ENCODE peak calls at places on chromosomes 13 and 19, in six cellular contexts. One of them, this sample, is unnamed.

GRCh38 chr13:41639955-41640780 is 182.8 kb downstream of the RGCC start:
- DNase-seq in SJCRH30: no peak
- DNase-seq in body of pancreas: no peak
- DNase-seq in mammary epithelial cell: no peak
- DNase-seq in H7: no peak
- DNase-seq in aorta: no peak
- DNase-seq in this sample: no peak

GRCh38 chr13:47437411-47437810 is 540.6 kb upstream of the HTR2A start:
- DNase-seq in H7: no peak
- DNase-seq in SJCRH30: no peak
- DNase-seq in mammary epithelial cell: no peak
- DNase-seq in body of pancreas: no peak
- DNase-seq in aorta: no peak
- DNase-seq in this sample: no peak

GRCh38 chr13:111247552-111247951 is 72.9 kb upstream of the TEX29 start:
- DNase-seq in body of pancreas: peak; percentile 54
- DNase-seq in SJCRH30: peak; percentile 61
- DNase-seq in mammary epithelial cell: no peak
- DNase-seq in aorta: no peak
- DNase-seq in H7: no peak
- DNase-seq in this sample: no peak

GRCh38 chr19:10744848-10745293 is 27.0 kb downstream of the DNM2 start:
- DNase-seq in aorta: no peak
- DNase-seq in mammary epithelial cell: no peak
- DNase-seq in SJCRH30: no peak
- DNase-seq in H7: no peak
- DNase-seq in body of pancreas: no peak
- DNase-seq in this sample: no peak

GRCh38 chr13:75419656-75420055 is 62.3 kb downstream of the TBC1D4 start:
- DNase-seq in mammary epithelial cell: no peak
- DNase-seq in SJCRH30: no peak
- DNase-seq in body of pancreas: no peak
- DNase-seq in H7: no peak
- DNase-seq in aorta: no peak
- DNase-seq in this sample: no peak

GRCh38 chr13:51330741-51331140 is 8.8 kb upstream of the SERPINE3 start:
- DNase-seq in H7: no peak
- DNase-seq in aorta: no peak
- DNase-seq in SJCRH30: no peak
- DNase-seq in body of pancreas: no peak
- DNase-seq in mammary epithelial cell: peak; percentile 50
- DNase-seq in this sample: no peak

GRCh38 chr13:23554000-23554399 is 16.2 kb upstream of the TNFRSF19 start:
- DNase-seq in body of pancreas: no peak
- DNase-seq in SJCRH30: no peak
- DNase-seq in aorta: no peak
- DNase-seq in mammary epithelial cell: peak; percentile 78
- DNase-seq in H7: no peak
- DNase-seq in this sample: peak; percentile 51

GRCh38 chr19:4730740-4731171 is 7.1 kb upstream of the DPP9 start:
- DNase-seq in mammary epithelial cell: no peak
- DNase-seq in H7: peak; percentile 88
- DNase-seq in SJCRH30: peak; percentile 62
- DNase-seq in aorta: no peak
- DNase-seq in body of pancreas: no peak
- DNase-seq in this sample: no peak

GRCh38 chr19:14203258-14203657 is 2.7 kb downstream of the ADGRL1 start:
- DNase-seq in SJCRH30: no peak
- DNase-seq in body of pancreas: no peak
- DNase-seq in mammary epithelial cell: no peak
- DNase-seq in aorta: no peak
- DNase-seq in H7: peak; percentile 52
- DNase-seq in this sample: no peak

GRCh38 chr19:18298601-18299000 is 17.2 kb upstream of the JUND start:
- DNase-seq in mammary epithelial cell: no peak
- DNase-seq in H7: no peak
- DNase-seq in SJCRH30: no peak
- DNase-seq in aorta: no peak
- DNase-seq in body of pancreas: no peak
- DNase-seq in this sample: no peak

GRCh38 chr13:37070956-37071355 is 11.5 kb upstream of the SUPT20H start:
- DNase-seq in aorta: no peak
- DNase-seq in body of pancreas: no peak
- DNase-seq in mammary epithelial cell: no peak
- DNase-seq in SJCRH30: no peak
- DNase-seq in H7: no peak
- DNase-seq in this sample: no peak

GRCh38 chr19:38647966-38648788 is 728 bp downstream of the ACTN4 start:
- DNase-seq in body of pancreas: no peak
- DNase-seq in H7: peak; percentile 46
- DNase-seq in aorta: no peak
- DNase-seq in SJCRH30: peak; percentile 43
- DNase-seq in mammary epithelial cell: no peak
- DNase-seq in this sample: no peak

GRCh38 chr13:44300895-44301638 is 72.6 kb upstream of the SERP2 start:
- DNase-seq in aorta: no peak
- DNase-seq in mammary epithelial cell: peak; percentile 92
- DNase-seq in H7: no peak
- DNase-seq in body of pancreas: peak; percentile 46
- DNase-seq in SJCRH30: no peak
- DNase-seq in this sample: peak; percentile 60

GRCh38 chr19:39301021-39301420 is 4.8 kb downstream of the IFNL1 start:
- DNase-seq in SJCRH30: no peak
- DNase-seq in mammary epithelial cell: no peak
- DNase-seq in aorta: peak; percentile 19
- DNase-seq in H7: no peak
- DNase-seq in body of pancreas: no peak
- DNase-seq in this sample: no peak

GRCh38 chr13:36966404-36966803 is 32.7 kb downstream of the ALG5 start:
- DNase-seq in H7: no peak
- DNase-seq in body of pancreas: no peak
- DNase-seq in SJCRH30: no peak
- DNase-seq in aorta: no peak
- DNase-seq in mammary epithelial cell: no peak
- DNase-seq in this sample: no peak

GRCh38 chr19:11269408-11269807 is 7.1 kb upstream of the DOCK6 start:
- DNase-seq in body of pancreas: no peak
- DNase-seq in aorta: no peak
- DNase-seq in mammary epithelial cell: peak; percentile 29
- DNase-seq in SJCRH30: no peak
- DNase-seq in H7: no peak
- DNase-seq in this sample: no peak

GRCh38 chr19:571127-571974 is 1.0 kb upstream of the BSG start:
- DNase-seq in aorta: peak; percentile 76
- DNase-seq in SJCRH30: peak; percentile 24
- DNase-seq in H7: peak; percentile 82
- DNase-seq in mammary epithelial cell: no peak
- DNase-seq in body of pancreas: peak; percentile 38
- DNase-seq in this sample: no peak

GRCh38 chr13:105956891-105957290 is 578.6 kb downstream of the EFNB2 start:
- DNase-seq in H7: no peak
- DNase-seq in SJCRH30: no peak
- DNase-seq in aorta: no peak
- DNase-seq in mammary epithelial cell: no peak
- DNase-seq in body of pancreas: no peak
- DNase-seq in this sample: no peak

GRCh38 chr13:84912720-84913119 is 886.5 kb downstream of the SLITRK6 start:
- DNase-seq in body of pancreas: no peak
- DNase-seq in mammary epithelial cell: no peak
- DNase-seq in SJCRH30: no peak
- DNase-seq in H7: no peak
- DNase-seq in aorta: no peak
- DNase-seq in this sample: no peak

GRCh38 chr19:39342647-39343305 is 555 bp downstream of the SAMD4B start:
- DNase-seq in body of pancreas: peak; percentile 35
- DNase-seq in SJCRH30: no peak
- DNase-seq in mammary epithelial cell: no peak
- DNase-seq in aorta: peak; percentile 80
- DNase-seq in H7: peak; percentile 62
- DNase-seq in this sample: no peak

GRCh38 chr19:29687897-29688728 is 22.9 kb downstream of the PLEKHF1 start:
- DNase-seq in SJCRH30: no peak
- DNase-seq in body of pancreas: no peak
- DNase-seq in aorta: no peak
- DNase-seq in H7: no peak
- DNase-seq in mammary epithelial cell: peak; percentile 43
- DNase-seq in this sample: no peak

GRCh38 chr13:73364706-73365105 is 305.9 kb downstream of the KLF5 start:
- DNase-seq in mammary epithelial cell: no peak
- DNase-seq in H7: no peak
- DNase-seq in aorta: no peak
- DNase-seq in body of pancreas: no peak
- DNase-seq in SJCRH30: no peak
- DNase-seq in this sample: no peak

GRCh38 chr13:23928985-23929384 is 31.7 kb upstream of the C1QTNF9B start:
- DNase-seq in mammary epithelial cell: peak; percentile 66
- DNase-seq in SJCRH30: peak; percentile 17
- DNase-seq in body of pancreas: no peak
- DNase-seq in H7: no peak
- DNase-seq in aorta: no peak
- DNase-seq in this sample: no peak

GRCh38 chr13:50128406-50129048 is 113.3 kb downstream of the KCNRG start:
- DNase-seq in aorta: no peak
- DNase-seq in H7: peak; percentile 56
- DNase-seq in mammary epithelial cell: no peak
- DNase-seq in SJCRH30: no peak
- DNase-seq in body of pancreas: no peak
- DNase-seq in this sample: no peak

GRCh38 chr19:5354403-5354802 is 13.8 kb upstream of the PTPRS start:
- DNase-seq in mammary epithelial cell: no peak
- DNase-seq in body of pancreas: no peak
- DNase-seq in SJCRH30: peak; percentile 44
- DNase-seq in H7: peak; percentile 80
- DNase-seq in aorta: no peak
- DNase-seq in this sample: no peak

GRCh38 chr13:35994131-35994966 is 136.8 kb downstream of the DCLK1 start:
- DNase-seq in H7: no peak
- DNase-seq in body of pancreas: peak; percentile 62
- DNase-seq in aorta: peak; percentile 85
- DNase-seq in mammary epithelial cell: peak; percentile 79
- DNase-seq in SJCRH30: peak; percentile 73
- DNase-seq in this sample: peak; percentile 66

GRCh38 chr13:79684426-79684825 is 203.5 kb downstream of the NDFIP2 start:
- DNase-seq in SJCRH30: no peak
- DNase-seq in mammary epithelial cell: no peak
- DNase-seq in H7: no peak
- DNase-seq in body of pancreas: no peak
- DNase-seq in aorta: no peak
- DNase-seq in this sample: no peak

GRCh38 chr13:92573467-92574057 is 653.0 kb upstream of the GPC6 start:
- DNase-seq in aorta: no peak
- DNase-seq in body of pancreas: no peak
- DNase-seq in H7: peak; percentile 11
- DNase-seq in SJCRH30: peak; percentile 68
- DNase-seq in mammary epithelial cell: no peak
- DNase-seq in this sample: no peak

GRCh38 chr13:98475521-98475920 is 101.4 kb downstream of the STK24 start:
- DNase-seq in mammary epithelial cell: no peak
- DNase-seq in body of pancreas: no peak
- DNase-seq in H7: peak; percentile 98
- DNase-seq in aorta: no peak
- DNase-seq in SJCRH30: no peak
- DNase-seq in this sample: no peak

GRCh38 chr19:33731886-33732285 is 64.8 kb upstream of the KCTD15 start:
- DNase-seq in mammary epithelial cell: no peak
- DNase-seq in SJCRH30: peak; percentile 99
- DNase-seq in body of pancreas: no peak
- DNase-seq in H7: no peak
- DNase-seq in aorta: no peak
- DNase-seq in this sample: no peak

GRCh38 chr19:1513492-1514294 is 874 bp upstream of the ADAMTSL5 start:
- DNase-seq in SJCRH30: peak; percentile 62
- DNase-seq in mammary epithelial cell: peak; percentile 42
- DNase-seq in body of pancreas: peak; percentile 49
- DNase-seq in H7: peak; percentile 93
- DNase-seq in aorta: no peak
- DNase-seq in this sample: peak; percentile 72

DNA sequence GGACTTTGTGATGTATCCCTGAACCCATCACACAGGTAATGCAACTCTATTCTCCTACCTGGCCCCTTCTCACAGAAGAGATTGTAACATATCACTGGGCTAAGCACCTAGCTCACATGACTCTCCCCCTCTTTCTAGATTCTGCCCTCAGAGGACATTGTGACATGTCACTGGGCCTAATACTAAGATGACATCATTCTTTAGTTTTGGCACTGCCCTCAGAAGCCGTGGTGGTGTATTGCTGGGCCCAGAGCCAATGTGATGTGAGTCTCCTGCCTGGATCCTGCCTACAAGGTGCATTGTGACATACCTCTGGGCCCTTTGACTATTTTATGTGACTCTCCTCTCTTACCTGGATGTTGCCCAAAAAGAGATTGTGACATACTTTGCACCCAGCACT is 21.4 kb upstream of the ZNF730 start:
- DNase-seq in SJCRH30: no peak
- DNase-seq in mammary epithelial cell: no peak
- DNase-seq in H7: no peak
- DNase-seq in body of pancreas: no peak
- DNase-seq in aorta: no peak
- DNase-seq in this sample: no peak
- H3K36me3 ChIP-seq in SJCRH30: peaks cover 93% of the 10 kb centered on the region
- H3K36me3 ChIP-seq in mammary epithelial cell: no peaks in the 10 kb centered on the region
- H3K36me3 ChIP-seq in H7: peaks cover 21% of the 10 kb centered on the region
- H3K36me3 ChIP-seq in body of pancreas: no peaks in the 10 kb centered on the region
- H3K36me3 ChIP-seq in aorta: no peaks in the 10 kb centered on the region
- H3K36me3 ChIP-seq in this sample: no peaks in the 10 kb centered on the region

DNA sequence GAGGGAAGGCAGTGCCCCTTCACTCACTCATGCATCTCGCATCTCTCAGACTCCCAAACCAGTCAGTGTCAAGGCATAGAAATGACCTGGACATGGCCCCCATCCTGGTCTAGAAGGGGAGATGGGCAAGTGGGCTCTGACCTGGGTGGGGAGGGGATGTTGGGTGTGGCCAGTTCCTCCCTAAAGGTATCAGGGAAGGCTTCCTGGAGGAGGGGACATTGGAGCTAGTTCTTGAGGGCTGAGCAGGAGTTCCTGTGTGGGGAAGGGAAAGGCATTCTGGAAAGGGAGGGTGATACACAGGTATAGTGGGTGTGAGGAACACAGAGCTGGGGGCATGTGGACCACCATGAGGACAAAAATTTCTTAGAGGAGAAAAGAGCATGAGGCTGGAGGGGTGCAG is 4.0 kb downstream of the IL4I1 start:
- DNase-seq in SJCRH30: no peak
- DNase-seq in body of pancreas: no peak
- DNase-seq in H7: no peak
- DNase-seq in mammary epithelial cell: no peak
- DNase-seq in aorta: no peak
- DNase-seq in this sample: no peak
- H3K36me3 ChIP-seq in SJCRH30: no peaks in the 10 kb centered on the region
- H3K36me3 ChIP-seq in body of pancreas: no peaks in the 10 kb centered on the region
- H3K36me3 ChIP-seq in H7: no peaks in the 10 kb centered on the region
- H3K36me3 ChIP-seq in mammary epithelial cell: no peaks in the 10 kb centered on the region
- H3K36me3 ChIP-seq in aorta: no peaks in the 10 kb centered on the region
- H3K36me3 ChIP-seq in this sample: no peaks in the 10 kb centered on the region

GRCh38 chr19:15265849-15266248 is 33.6 kb upstream of the EPHX3 start:
- DNase-seq in mammary epithelial cell: peak; percentile 48
- DNase-seq in H7: no peak
- DNase-seq in SJCRH30: peak; percentile 100
- DNase-seq in body of pancreas: peak; percentile 99
- DNase-seq in aorta: peak; percentile 97
- DNase-seq in this sample: peak; percentile 91
- H3K36me3 ChIP-seq in mammary epithelial cell: peaks cover 26% of the 10 kb centered on the region
- H3K36me3 ChIP-seq in H7: peaks cover 56% of the 10 kb centered on the region
- H3K36me3 ChIP-seq in SJCRH30: peaks cover 68% of the 10 kb centered on the region
- H3K36me3 ChIP-seq in body of pancreas: no peaks in the 10 kb centered on the region
- H3K36me3 ChIP-seq in aorta: peaks cover 9% of the 10 kb centered on the region
- H3K36me3 ChIP-seq in this sample: peaks cover 96% of the 10 kb centered on the region

GRCh38 chr13:38355595-38356120 is 6.0 kb downstream of the UFM1 start:
- DNase-seq in H7: no peak
- DNase-seq in body of pancreas: no peak
- DNase-seq in mammary epithelial cell: no peak
- DNase-seq in SJCRH30: no peak
- DNase-seq in aorta: no peak
- DNase-seq in this sample: no peak
- H3K36me3 ChIP-seq in H7: peaks cover 3% of the 10 kb centered on the region
- H3K36me3 ChIP-seq in body of pancreas: peaks cover 4% of the 10 kb centered on the region
- H3K36me3 ChIP-seq in mammary epithelial cell: peaks cover 37% of the 10 kb centered on the region
- H3K36me3 ChIP-seq in SJCRH30: peaks cover 47% of the 10 kb centered on the region
- H3K36me3 ChIP-seq in aorta: no peaks in the 10 kb centered on the region
- H3K36me3 ChIP-seq in this sample: peaks cover 6% of the 10 kb centered on the region

This sample was measured in heart left ventricle.